ENCODE peak calls at places on chromosome 14, in ten cellular contexts. N, T, F, L, O, U, C, W, D and G are unnamed samples.

GRCh38 chr14:54529811-54530210 is 20.1 kb downstream of the CGRRF1 start:
- DNase-seq in N (peak; percentile 17), T (no peak), F (peak; percentile 84), L (no peak), O (peak; percentile 42), U (no peak), C (no peak), W (no peak), D (no peak), G (no peak)

GRCh38 chr14:40221428-40221827 is 789.2 kb upstream of the FBXO33 start:
- DNase-seq in N (no peak), T (no peak), F (no peak), L (no peak), O (no peak), U (no peak), C (no peak), W (no peak), D (no peak), G (no peak)

GRCh38 chr14:50855558-50855957 is 16.3 kb upstream of the ABHD12B start:
- DNase-seq in N (no peak), T (no peak), F (no peak), L (no peak), O (no peak), U (no peak), C (no peak), W (no peak), D (no peak), G (no peak)

GRCh38 chr14:105329411-105330200 is 15.1 kb downstream of the PACS2 start:
- DNase-seq in N (no peak), T (no peak), F (no peak), L (no peak), O (no peak), U (no peak), C (no peak), W (no peak), D (no peak), G (no peak)

GRCh38 chr14:22721213-22721612 is 45.3 kb upstream of the OXA1L start:
- DNase-seq in N (no peak), T (no peak), F (no peak), L (no peak), O (no peak), U (no peak), C (no peak), W (no peak), D (no peak), G (no peak)

GRCh38 chr14:68947802-68948201 is 31.3 kb downstream of the ACTN1 start:
- DNase-seq in N (peak; percentile 49), T (no peak), F (peak; percentile 89), L (no peak), O (no peak), U (peak; percentile 72), C (peak; percentile 83), W (no peak), D (peak; percentile 71), G (peak; percentile 71)

GRCh38 chr14:40336846-40337245 is 904.6 kb upstream of the FBXO33 start:
- DNase-seq in N (no peak), T (no peak), F (no peak), L (no peak), O (no peak), U (no peak), C (no peak), W (no peak), D (no peak), G (no peak)

GRCh38 chr14:99127651-99128167 is 144.3 kb downstream of the BCL11B start:
- DNase-seq in N (peak; percentile 78), T (no peak), F (no peak), L (peak; percentile 47), O (peak; percentile 73), U (peak; percentile 18), C (no peak), W (peak; percentile 82), D (no peak), G (no peak)

GRCh38 chr14:75995372-75996041 is 9.9 kb downstream of the IFT43 start:
- DNase-seq in N (no peak), T (no peak), F (no peak), L (peak; percentile 73), O (no peak), U (no peak), C (no peak), W (no peak), D (peak; percentile 81), G (peak; percentile 75)

GRCh38 chr14:20679907-20680306 is 4.5 kb upstream of the RNASE4 start:
- DNase-seq in N (no peak), T (peak; percentile 10), F (peak; percentile 46), L (no peak), O (no peak), U (no peak), C (no peak), W (peak; percentile 74), D (no peak), G (no peak)

GRCh38 chr14:22865424-22866215 is 5.9 kb upstream of the LRP10 start:
- DNase-seq in N (no peak), T (no peak), F (peak; percentile 48), L (no peak), O (no peak), U (no peak), C (no peak), W (no peak), D (no peak), G (no peak)

GRCh38 chr14:105944632-105945610 is 418.5 kb downstream of the TMEM121 start:
- DNase-seq in N (no peak), T (no peak), F (peak; percentile 68), L (peak; percentile 87), O (no peak), U (peak; percentile 85), C (peak; percentile 63), W (peak; percentile 64), D (no peak), G (peak; percentile 66)

GRCh38 chr14:104427126-104427851 is 152.3 kb upstream of the C14orf180 start:
- DNase-seq in N (no peak), T (no peak), F (no peak), L (peak; percentile 62), O (no peak), U (peak; percentile 19), C (no peak), W (no peak), D (no peak), G (no peak)

GRCh38 chr14:77615231-77616132 is 955 bp downstream of the SPTLC2 start:
- DNase-seq in N (peak; percentile 64), T (no peak), F (peak; percentile 36), L (no peak), O (peak; percentile 35), U (no peak), C (peak; percentile 8), W (no peak), D (no peak), G (no peak)

GRCh38 chr14:38254565-38255407 is 1.1 kb downstream of the CLEC14A start:
- DNase-seq in N (no peak), T (no peak), F (no peak), L (no peak), O (no peak), U (peak; percentile 41), C (no peak), W (no peak), D (no peak), G (peak; percentile 62)

GRCh38 chr14:70425349-70425748 is 8.5 kb upstream of the SYNJ2BP start:
- DNase-seq in N (no peak), T (no peak), F (no peak), L (no peak), O (no peak), U (peak; percentile 27), C (no peak), W (no peak), D (no peak), G (peak; percentile 76)

GRCh38 chr14:58752280-58752679 is 114.5 kb downstream of the DACT1 start:
- DNase-seq in N (no peak), T (no peak), F (peak; percentile 22), L (no peak), O (no peak), U (no peak), C (no peak), W (no peak), D (no peak), G (no peak)
- H3K27ac ChIP-seq in N (no peak overlapping the region), T (peak overlapping the region; percentile 48), F (peak overlapping the region; percentile 62), L (peak overlapping the region; percentile 52), O (no peak overlapping the region), U (peak overlapping the region; percentile 78), C (no peak overlapping the region), W (peak overlapping the region; percentile 65), D (peak overlapping the region; percentile 13), G (no peak overlapping the region)

GRCh38 chr14:93751946-93752660 is 36.2 kb downstream of the PRIMA1 start:
- DNase-seq in N (no peak), T (peak; percentile 72), F (no peak), L (no peak), O (no peak), U (no peak), C (no peak), W (no peak), D (no peak), G (no peak)
- H3K27ac ChIP-seq in N (no peak overlapping the region), T (peak overlapping the region; percentile 82), F (no peak overlapping the region), L (no peak overlapping the region), O (no peak overlapping the region), U (no peak overlapping the region), C (no peak overlapping the region), W (no peak overlapping the region), D (no peak overlapping the region), G (no peak overlapping the region)

DNA sequence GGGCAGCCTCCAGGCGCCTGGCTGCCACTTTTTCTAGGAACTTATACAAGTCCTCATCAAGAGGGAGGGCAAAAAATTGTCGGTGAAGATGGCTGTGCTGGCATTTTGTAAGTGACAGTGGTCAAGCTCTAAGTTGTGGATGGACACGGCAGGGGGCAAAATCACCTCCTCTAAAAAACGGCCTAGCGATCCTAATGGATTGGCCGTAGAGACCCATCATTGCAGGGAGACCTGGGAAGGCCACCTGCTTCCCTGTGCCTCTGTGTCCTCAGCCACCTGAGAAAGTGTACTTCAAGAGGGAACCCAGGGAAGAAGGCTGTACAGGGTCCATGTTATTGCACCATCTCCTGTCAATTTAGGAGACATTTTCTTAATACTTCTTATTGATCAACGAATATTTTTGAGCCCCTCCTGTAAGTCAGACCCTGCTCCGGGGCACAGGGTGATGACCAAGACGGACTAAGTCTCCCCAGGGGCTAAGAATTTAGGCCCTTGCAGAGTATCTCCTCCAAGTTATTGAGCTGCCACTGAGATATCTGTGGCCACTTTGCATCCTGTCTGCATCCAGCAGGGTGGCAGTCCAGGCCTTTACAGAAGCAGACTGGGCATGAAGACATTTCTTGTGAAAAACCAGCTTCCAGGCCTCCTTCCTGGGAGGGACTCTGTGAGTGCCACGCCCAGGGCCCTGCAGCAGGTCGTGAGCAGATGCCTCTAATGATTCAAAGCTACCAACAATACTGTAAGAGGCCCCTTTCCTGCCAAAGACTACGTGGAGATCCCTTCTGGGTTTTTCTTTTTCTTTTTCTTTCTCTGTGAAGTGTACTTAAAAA is 40.5 kb downstream of the PSMA6 start:
- DNase-seq in N (peak; percentile 70), T (no peak), F (peak; percentile 78), L (peak; percentile 74), O (no peak), U (peak; percentile 40), C (no peak), W (no peak), D (no peak), G (no peak)
- H3K27ac ChIP-seq in N (peak overlapping the region; percentile 50), T (no peak overlapping the region), F (peak overlapping the region; percentile 78), L (peak overlapping the region; percentile 94), O (no peak overlapping the region), U (peak overlapping the region; percentile 87), C (no peak overlapping the region), W (peak overlapping the region; percentile 97), D (peak overlapping the region; percentile 95), G (no peak overlapping the region)

DNA sequence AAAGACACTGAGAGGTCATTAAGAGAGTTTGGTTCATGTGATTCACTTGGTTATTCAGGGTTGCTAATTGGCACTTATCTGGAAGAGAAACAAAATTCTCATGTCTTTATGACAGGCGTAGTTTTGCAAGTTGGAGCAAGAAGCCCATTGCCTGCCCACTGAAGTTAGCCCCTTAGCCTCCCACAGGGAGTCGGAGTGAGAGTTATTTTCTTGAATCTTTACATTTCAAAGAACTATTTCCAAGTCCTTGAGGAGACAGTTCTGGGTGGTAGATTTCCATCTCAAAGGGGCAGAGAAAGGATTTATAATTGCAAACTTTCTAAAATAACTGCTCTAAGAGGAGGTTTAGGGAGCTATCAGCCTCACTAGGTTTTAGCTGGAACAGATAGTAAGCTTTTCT is 1272.8 kb upstream of the SEL1L start:
- DNase-seq in N (no peak), T (no peak), F (no peak), L (no peak), O (no peak), U (no peak), C (no peak), W (no peak), D (no peak), G (no peak)
- H3K27ac ChIP-seq in N (no peak overlapping the region), T (no peak overlapping the region), F (no peak overlapping the region), L (no peak overlapping the region), O (no peak overlapping the region), U (no peak overlapping the region), C (no peak overlapping the region), W (no peak overlapping the region), D (no peak overlapping the region), G (no peak overlapping the region)